ENCODE peak calls at places on chromosomes 3 and 15, in five cellular contexts. G is GM23338, A is A549, Q is K562, W is GM12878. I is an unnamed sample.

GRCh38 chr3:194841515-194841841 is 155.8 kb downstream of the FAM43A start:
- DNase-seq in W (no peak), Q (no peak), A (no peak), G (no peak), I (no peak)

GRCh38 chr3:175748087-175748732 is 889.1 kb downstream of the NAALADL2 start:
- DNase-seq in A (no peak), W (no peak), Q (no peak), G (no peak), I (no peak)

GRCh38 chr15:90000175-90000923 is 775 bp upstream of the ZNF710 start:
- DNase-seq in Q (no peak), W (no peak), A (no peak), G (peak; percentile 48), I (no peak)

GRCh38 chr3:130759692-130760338 is 13.2 kb upstream of the PIK3R4 start:
- DNase-seq in W (no peak), Q (peak; percentile 72), A (peak; percentile 52), G (peak; percentile 81), I (peak; percentile 41)

GRCh38 chr3:56118968-56119367 is 349.3 kb downstream of the ERC2 start:
- DNase-seq in W (no peak), Q (no peak), G (no peak), A (no peak), I (no peak)

GRCh38 chr3:84224262-84224661 is 734.5 kb upstream of the CADM2 start:
- DNase-seq in A (no peak), G (no peak), Q (peak; percentile 65), W (no peak), I (no peak)

GRCh38 chr3:100079328-100079727 is 35.0 kb downstream of the FILIP1L start:
- DNase-seq in W (no peak), A (no peak), Q (no peak), G (no peak), I (no peak)

GRCh38 chr3:136818191-136818850 is 605 bp upstream of the SLC35G2 start:
- DNase-seq in W (no peak), Q (peak; percentile 70), G (peak; percentile 66), A (peak; percentile 90), I (peak; percentile 77)

GRCh38 chr3:35422826-35423601 is 216.3 kb upstream of the ARPP21 start:
- DNase-seq in G (no peak), Q (no peak), A (no peak), W (no peak), I (no peak)

GRCh38 chr3:37974121-37974927 is 16.3 kb upstream of the VILL start:
- DNase-seq in A (peak; percentile 70), Q (peak; percentile 91), G (peak; percentile 90), W (no peak), I (peak; percentile 56)

GRCh38 chr3:128275316-128276150 is 122.3 kb downstream of the EEFSEC start:
- DNase-seq in A (no peak), W (no peak), Q (no peak), G (no peak), I (no peak)

GRCh38 chr3:73572371-73572770 is 52.4 kb downstream of the PDZRN3 start:
- DNase-seq in Q (no peak), W (no peak), G (no peak), A (no peak), I (no peak)

GRCh38 chr3:18740631-18741583 is 315.8 kb upstream of the SATB1 start:
- DNase-seq in Q (no peak), W (peak; percentile 61), A (no peak), G (no peak), I (no peak)

GRCh38 chr15:48681274-48681840 is 35.8 kb upstream of the FBN1 start:
- DNase-seq in A (no peak), G (no peak), Q (no peak), W (no peak), I (no peak)

GRCh38 chr15:96296264-96296663 is 34.2 kb upstream of the NR2F2 start:
- DNase-seq in W (no peak), Q (peak; percentile 31), G (no peak), A (no peak), I (no peak)

GRCh38 chr3:157438371-157438735 is 1.7 kb downstream of the PTX3 start:
- DNase-seq in W (no peak), Q (no peak), G (peak; percentile 33), A (no peak), I (no peak)

GRCh38 chr15:81235781-81236507 is 39.3 kb downstream of the IL16 start:
- DNase-seq in W (no peak), Q (peak; percentile 23), G (no peak), A (peak; percentile 11), I (no peak)

GRCh38 chr3:107987036-107987557 is 103.7 kb downstream of the CD47 start:
- DNase-seq in W (no peak), G (no peak), Q (no peak), A (peak; percentile 83), I (peak; percentile 46)

GRCh38 chr15:63107895-63108546 is 13.6 kb upstream of the LACTB start:
- DNase-seq in W (no peak), A (peak; percentile 99), Q (peak; percentile 57), G (no peak), I (peak; percentile 98)

GRCh38 chr15:60426870-60427528 is 29.2 kb upstream of the ANXA2 start:
- DNase-seq in A (no peak), G (no peak), Q (no peak), W (no peak), I (no peak)

GRCh38 chr15:25875551-25875950 is 12.4 kb upstream of the ATP10A start:
- DNase-seq in G (no peak), Q (no peak), A (no peak), W (no peak), I (no peak)

GRCh38 chr3:137761099-137761562 is 3.0 kb upstream of the SOX14 start:
- DNase-seq in A (no peak), W (no peak), G (peak; percentile 63), Q (no peak), I (no peak)

GRCh38 chr3:67463656-67464055 is 190.8 kb downstream of the SUCLG2 start:
- DNase-seq in A (no peak), G (no peak), W (no peak), Q (no peak), I (no peak)

GRCh38 chr15:48059786-48060185 is 61.0 kb upstream of the SLC24A5 start:
- DNase-seq in G (no peak), Q (no peak), A (no peak), W (no peak), I (no peak)

GRCh38 chr15:67013696-67014095 is 51.7 kb upstream of the SMAD3 start:
- DNase-seq in G (peak; percentile 87), A (no peak), W (no peak), Q (no peak), I (no peak)
- TF ChIP-seq JUNB in G (no peak), A (no peak), W (no peak), Q (no peak), I (no peak)

DNA sequence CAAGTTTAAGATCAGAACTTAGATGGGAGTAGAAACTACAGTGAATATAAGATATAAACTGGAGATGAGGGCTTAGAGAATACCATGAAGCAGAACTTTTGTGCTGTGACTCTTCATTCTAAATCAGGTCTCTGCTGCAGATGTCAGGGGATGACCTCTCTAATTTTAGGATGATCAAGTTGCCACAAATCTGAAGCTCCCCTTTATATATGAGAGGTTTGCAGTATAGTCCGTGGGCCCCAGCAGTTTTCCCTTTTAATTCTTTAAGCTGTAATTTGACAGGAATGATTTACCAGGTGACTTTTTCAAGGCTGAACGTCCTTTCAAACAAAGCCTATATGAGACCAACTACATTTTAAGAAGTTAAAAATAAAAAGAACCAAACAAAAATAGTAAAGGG is 4.9 kb upstream of the PLOD2 start:
- DNase-seq in Q (no peak), A (no peak), G (no peak), W (no peak), I (no peak)
- TF ChIP-seq JUNB in Q (no peak), A (no peak), G (no peak), W (no peak), I (no peak)

GRCh38 chr3:49641292-49641691 is 32.9 kb upstream of the APEH start:
- DNase-seq in G (no peak), W (no peak), A (no peak), Q (no peak), I (no peak)

GRCh38 chr3:49639551-49639950 is 34.6 kb upstream of the APEH start:
- DNase-seq in W (no peak), Q (no peak), G (no peak), A (no peak), I (no peak)

GRCh38 chr3:49636883-49637609 is 37.1 kb upstream of the APEH start:
- DNase-seq in A (no peak), W (no peak), Q (no peak), G (no peak), I (no peak)

GRCh38 chr3:49641921-49642707 is 32.0 kb upstream of the APEH start:
- DNase-seq in W (no peak), A (no peak), G (no peak), Q (no peak), I (no peak)

DNA sequence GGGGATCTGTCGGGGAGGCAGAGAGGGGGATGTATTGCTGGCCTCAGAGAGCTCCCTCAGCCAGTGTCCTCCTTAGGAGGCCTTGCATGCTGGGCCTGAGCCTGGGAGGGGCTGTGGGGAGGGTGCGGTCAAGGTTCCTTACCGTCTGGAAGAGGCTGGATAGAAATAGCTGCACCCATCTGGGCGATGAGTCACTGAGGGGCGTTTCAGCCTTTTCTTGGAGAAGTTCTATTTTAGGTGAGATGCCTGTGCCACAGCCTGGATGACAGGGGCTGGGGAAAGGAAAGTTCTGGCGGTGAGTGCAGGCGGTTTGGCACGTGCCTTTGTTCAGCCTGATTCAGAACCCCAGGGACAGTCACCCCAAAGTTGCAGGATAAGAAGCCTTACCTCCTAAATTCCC is 35.7 kb upstream of the APEH start:
- DNase-seq in W (no peak), G (no peak), Q (peak; percentile 91), A (peak; percentile 57), I (no peak)
- TF ChIP-seq JUNB in W (no peak), G (no peak), Q (no peak), A (no peak), I (no peak)

GRCh38 chr3:124088801-124089200 is 96.9 kb upstream of the ROPN1 start:
- DNase-seq in W (no peak), Q (no peak), A (no peak), G (no peak), I (no peak)

GRCh38 chr3:124092811-124093210 is 100.9 kb upstream of the ROPN1 start:
- DNase-seq in W (no peak), G (peak; percentile 22), A (no peak), Q (no peak), I (no peak)

GRCh38 chr3:124097362-124098120 is 105.6 kb upstream of the ROPN1 start:
- DNase-seq in G (no peak), Q (no peak), W (no peak), A (no peak), I (no peak)

DNA sequence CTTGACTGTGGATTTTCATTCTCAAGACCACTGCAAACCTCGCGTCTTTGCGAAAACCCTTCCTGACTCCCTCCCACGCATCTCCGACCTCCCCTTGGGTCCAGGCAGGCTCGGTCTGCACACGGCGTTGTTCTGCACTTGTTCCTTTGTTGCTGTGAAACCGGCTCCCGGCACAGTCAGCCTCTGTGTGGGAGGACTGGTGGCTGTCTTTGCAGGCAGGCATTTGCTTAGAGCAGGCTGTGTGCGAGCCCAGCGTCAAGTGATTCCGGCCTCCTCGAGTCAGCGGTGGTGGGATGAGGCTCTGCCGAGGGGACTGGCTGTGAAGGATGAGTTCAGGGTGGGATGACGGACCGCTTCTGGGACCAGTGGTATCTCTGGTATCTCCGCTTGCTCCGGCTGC is 102.6 kb upstream of the ROPN1 start:
- DNase-seq in W (no peak), A (no peak), G (no peak), Q (peak; percentile 1), I (no peak)
- TF ChIP-seq JUNB in W (no peak), A (no peak), G (no peak), Q (no peak), I (no peak)

GRCh38 chr3:31891876-31892455 is 89.1 kb downstream of the OSBPL10 start:
- DNase-seq in Q (no peak), W (no peak), A (no peak), G (no peak), I (no peak)
- TF ChIP-seq JUNB in Q (no peak), W (no peak), A (no peak), G (no peak), I (no peak)